ENCODE peak calls at places on chromosomes 11 and 22, in four cellular contexts. K, Q, S and B are unnamed samples.

GRCh38 chr11:72373163-72373562 is 61.2 kb downstream of the CLPB start:
- DNase-seq in Q (no peak), S (no peak), K (no peak), B (no peak)

GRCh38 chr22:36737776-36738175 is 34.2 kb upstream of the CACNG2 start:
- DNase-seq in S (no peak), Q (no peak), K (no peak), B (no peak)

GRCh38 chr11:57387284-57388030 is 3.0 kb downstream of the PRG2 start:
- DNase-seq in K (no peak), S (no peak), Q (no peak), B (no peak)

GRCh38 chr22:38882480-38882879 is 10.5 kb upstream of the CBX6 start:
- DNase-seq in S (no peak), K (no peak), Q (no peak), B (no peak)

GRCh38 chr11:65911682-65912568 is 6.9 kb downstream of the C11orf68 start:
- DNase-seq in Q (peak), S (no peak), K (no peak), B (peak)

GRCh38 chr11:76844511-76844910 is 16.2 kb upstream of the ACER3 start:
- DNase-seq in S (no peak), Q (no peak), K (no peak), B (no peak)

GRCh38 chr22:33932997-33933396 is 12.7 kb upstream of the LARGE1 start:
- DNase-seq in K (no peak), Q (no peak), S (no peak), B (no peak)

GRCh38 chr22:29385748-29386147 is 2.6 kb downstream of the AP1B1 start:
- DNase-seq in Q (no peak), S (peak), K (no peak), B (no peak)

GRCh38 chr22:36234919-36235318 is 4.4 kb downstream of the APOL2 start:
- DNase-seq in Q (no peak), K (no peak), S (no peak), B (no peak)

GRCh38 chr11:554824-555499 is 5.6 kb downstream of the LMNTD2 start:
- DNase-seq in Q (peak), K (peak), S (no peak), B (peak)

GRCh38 chr22:42724062-42724461 is 3.4 kb upstream of the A4GALT start:
- DNase-seq in Q (no peak), K (no peak), S (no peak), B (no peak)

GRCh38 chr11:17581036-17581731 is 34.1 kb downstream of the OTOG start:
- DNase-seq in Q (no peak), K (no peak), S (no peak), B (peak)

GRCh38 chr11:559020-559620 is 1.4 kb downstream of the LMNTD2 start:
- DNase-seq in Q (no peak), K (no peak), S (no peak), B (no peak)

GRCh38 chr11:34308049-34308692 is 49.6 kb downstream of the ABTB2 start:
- DNase-seq in S (no peak), K (no peak), Q (no peak), B (no peak)

GRCh38 chr22:36253523-36254490 is 874 bp downstream of the APOL1 start:
- DNase-seq in K (no peak), Q (no peak), S (no peak), B (no peak)

GRCh38 chr11:10454902-10455631 is at the start of gene AMPD3:
- DNase-seq in K (peak), S (peak), Q (peak), B (no peak)

GRCh38 chr11:86097965-86098364 is 29.1 kb upstream of the PICALM start:
- DNase-seq in Q (no peak), K (no peak), S (no peak), B (no peak)

GRCh38 chr22:50530280-50530856 is 556 bp upstream of the TYMP start:
- DNase-seq in Q (no peak), K (peak), S (no peak), B (peak)

GRCh38 chr11:75237050-75237449 is 3.5 kb upstream of the TPBGL start:
- DNase-seq in Q (no peak), K (no peak), S (no peak), B (no peak)

GRCh38 chr22:42269407-42270177 is 861 bp downstream of the TCF20 start:
- DNase-seq in Q (peak), S (no peak), K (peak), B (peak)

GRCh38 chr11:17314232-17314547 is 37.4 kb upstream of the NCR3LG1 start:
- DNase-seq in S (no peak), Q (no peak), K (no peak), B (no peak)

GRCh38 chr11:118913411-118914125 is 12.2 kb downstream of the BCL9L start:
- DNase-seq in S (no peak), K (no peak), Q (no peak), B (no peak)

GRCh38 chr11:111183706-111184105 is 61.8 kb upstream of the POU2AF2 start:
- DNase-seq in Q (no peak), K (no peak), S (no peak), B (no peak)

GRCh38 chr11:63940786-63941185 is 2.0 kb downstream of the NAA40 start:
- DNase-seq in K (no peak), Q (no peak), S (no peak), B (no peak)

GRCh38 chr11:103958475-103959215 is 77.8 kb upstream of the DDI1 start:
- DNase-seq in Q (no peak), K (no peak), S (peak), B (no peak)

GRCh38 chr11:65871811-65872548 is 620 bp downstream of the EFEMP2 start:
- DNase-seq in S (no peak), Q (no peak), K (no peak), B (peak)

GRCh38 chr11:61270354-61271070 is 24.6 kb downstream of the VWCE start:
- DNase-seq in S (no peak), Q (no peak), K (no peak), B (no peak)

GRCh38 chr22:47195676-47196492 is 433.4 kb downstream of the TBC1D22A start:
- DNase-seq in K (no peak), S (no peak), Q (no peak), B (no peak)

DNA sequence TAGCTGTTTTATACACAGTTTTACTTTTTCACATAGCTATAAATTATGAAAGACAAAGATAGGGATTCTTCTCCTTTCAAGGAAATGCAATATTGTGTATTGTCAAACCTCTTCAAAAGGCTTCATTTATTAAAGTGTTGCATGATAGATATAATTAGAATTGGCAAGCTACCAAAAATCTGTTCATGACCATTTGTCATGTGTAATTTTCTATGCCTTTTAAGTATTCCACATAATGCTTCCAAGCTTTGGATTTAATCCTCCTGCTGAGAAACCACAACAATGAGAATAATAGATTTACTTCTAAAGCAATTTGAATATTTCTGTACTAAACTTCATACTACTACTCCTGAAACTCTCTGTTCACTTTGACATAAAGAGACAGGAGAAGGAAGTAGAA is 403.2 kb upstream of the CCDC179 start:
- DNase-seq in K (no peak), S (no peak), Q (no peak), B (no peak)
- TF ChIP-seq CREM in K (no peak), S (no peak), Q (no peak), B (no peak)

GRCh38 chr22:25110846-25111578 is 88.6 kb upstream of the CRYBB3 start:
- DNase-seq in Q (peak), S (peak), K (peak), B (peak)
- TF ChIP-seq ETV6 in Q (no peak), S (no peak), K (no peak), B (no peak)

GRCh38 chr11:2528301-2529050 is 83.7 kb downstream of the KCNQ1 start:
- DNase-seq in K (no peak), S (no peak), Q (no peak), B (peak)
- TF ChIP-seq TCF7 in K (no peak), S (no peak), Q (no peak), B (no peak)

GRCh38 chr11:92511522-92512203 is 287.0 kb downstream of the FAT3 start:
- DNase-seq in Q (no peak), K (no peak), S (no peak), B (no peak)
- TF ChIP-seq CREM in Q (no peak), K (no peak), S (no peak), B (no peak)